ENCODE peak calls at places on chromosomes 13 and 19, in nine cellular contexts. R, O, L, Q, M, J, B, U and Z are unnamed samples.

GRCh38 chr19:7004313-7004931 is 16.8 kb downstream of the MBD3L2B start:
- DNase-seq in Q (no peak), R (no peak), B (no peak), U (peak; percentile 56), M (no peak), L (no peak), J (peak; percentile 22), O (no peak), Z (no peak)

GRCh38 chr19:39237200-39238184 is 7.3 kb downstream of the IFNL3 start:
- DNase-seq in O (peak; percentile 74), M (no peak), U (peak; percentile 33), Q (no peak), L (no peak), R (peak; percentile 93), B (no peak), J (peak; percentile 24), Z (peak; percentile 92)

GRCh38 chr13:69580255-69580654 is 527.4 kb upstream of the ATXN8OS start:
- DNase-seq in Q (no peak), J (no peak), M (no peak), B (no peak), O (no peak), L (no peak), R (no peak), U (no peak), Z (no peak)

GRCh38 chr19:4568884-4569283 is 9.4 kb upstream of the SEMA6B start:
- DNase-seq in M (no peak), L (no peak), R (no peak), U (no peak), J (no peak), O (no peak), B (no peak), Q (no peak), Z (no peak)

GRCh38 chr13:70249332-70250064 is 141.2 kb upstream of the KLHL1 start:
- DNase-seq in U (peak; percentile 55), R (no peak), B (no peak), J (peak; percentile 33), L (no peak), M (no peak), Q (no peak), O (no peak), Z (peak; percentile 26)

GRCh38 chr13:22311734-22312404 is 641.0 kb downstream of the FGF9 start:
- DNase-seq in M (peak; percentile 36), J (no peak), U (no peak), Q (peak; percentile 73), R (no peak), L (peak; percentile 35), B (no peak), O (no peak), Z (no peak)

GRCh38 chr19:8571006-8571411 is 6.2 kb downstream of the MYO1F start:
- DNase-seq in O (peak; percentile 55), U (peak; percentile 69), L (peak; percentile 27), M (no peak), J (no peak), Q (no peak), B (no peak), R (peak; percentile 76), Z (peak; percentile 6)

GRCh38 chr19:342801-343421 is 1.7 kb downstream of the MIER2 start:
- DNase-seq in R (peak; percentile 73), J (peak; percentile 49), M (peak; percentile 65), B (no peak), U (no peak), Q (peak; percentile 79), O (peak; percentile 59), L (peak; percentile 67), Z (peak; percentile 41)

GRCh38 chr13:55160911-55161310 is 1979.8 kb upstream of the PRR20A start:
- DNase-seq in L (no peak), R (no peak), M (no peak), B (no peak), Q (no peak), O (no peak), J (no peak), U (no peak), Z (no peak)

GRCh38 chr13:111324736-111325135 is 4.3 kb downstream of the TEX29 start:
- DNase-seq in O (no peak), L (no peak), J (no peak), U (no peak), Q (no peak), R (no peak), M (no peak), B (no peak), Z (no peak)

GRCh38 chr19:16366056-16366432 is 41.4 kb downstream of the KLF2 start:
- DNase-seq in Q (no peak), O (no peak), L (no peak), U (no peak), R (no peak), B (no peak), M (no peak), J (no peak), Z (no peak)

GRCh38 chr19:49374665-49375434 is 11.2 kb downstream of the DKKL1 start:
- DNase-seq in Q (no peak), M (no peak), B (no peak), L (no peak), U (no peak), R (no peak), O (no peak), J (no peak), Z (no peak)

GRCh38 chr13:91399189-91400093 is 1.0 kb downstream of the GPC5 start:
- DNase-seq in Q (peak; percentile 59), U (no peak), L (no peak), B (no peak), R (no peak), M (no peak), J (no peak), O (no peak), Z (no peak)

GRCh38 chr13:75803175-75803611 is 167.1 kb downstream of the LMO7 start:
- DNase-seq in B (no peak), L (no peak), U (no peak), M (no peak), R (no peak), O (peak; percentile 35), J (no peak), Q (no peak), Z (no peak)

GRCh38 chr19:46661735-46662592 is 982 bp upstream of the DACT3 start:
- DNase-seq in M (peak; percentile 81), O (peak; percentile 86), Q (peak; percentile 92), B (peak; percentile 54), R (peak; percentile 90), U (peak; percentile 93), L (peak; percentile 77), J (peak; percentile 80), Z (peak; percentile 87)

GRCh38 chr19:46659151-46660007 is 1.6 kb downstream of the DACT3 start:
- DNase-seq in J (no peak), Q (peak; percentile 85), M (no peak), U (peak; percentile 54), L (no peak), O (peak; percentile 31), R (peak; percentile 68), B (no peak), Z (no peak)

GRCh38 chr19:46661020-46661731 is at the start of gene DACT3:
- DNase-seq in Q (peak; percentile 100), M (peak; percentile 100), B (peak; percentile 100), J (peak; percentile 99), O (peak; percentile 100), U (peak; percentile 100), L (peak; percentile 100), R (peak; percentile 100), Z (peak; percentile 100)

GRCh38 chr19:46660008-46660517 is 919 bp downstream of the DACT3 start:
- DNase-seq in R (no peak), J (no peak), U (peak; percentile 54), M (no peak), B (no peak), O (no peak), Q (peak; percentile 82), L (peak; percentile 22), Z (no peak)

DNA sequence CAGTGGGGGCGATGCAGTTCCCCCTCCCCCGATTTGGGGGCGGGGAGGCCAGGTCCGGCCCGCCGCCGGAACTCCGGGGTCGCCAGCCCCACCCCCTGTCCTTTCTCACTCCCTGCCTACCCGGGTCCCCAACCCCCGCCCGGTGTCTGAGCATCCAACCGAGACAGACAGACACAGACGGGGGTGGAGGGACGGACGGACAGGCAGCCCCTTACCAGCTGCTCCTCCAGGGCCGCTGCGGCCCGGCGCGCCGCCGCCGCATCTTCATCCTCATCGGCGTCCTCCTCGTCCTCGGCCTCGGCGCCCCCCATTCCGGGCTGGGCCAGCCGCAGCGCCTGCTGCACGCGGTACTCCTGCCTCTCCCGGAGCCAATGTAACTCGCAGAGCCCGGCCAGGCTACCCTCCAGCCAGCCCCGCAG is 372 bp downstream of the DACT3 start:
- DNase-seq in B (no peak), Q (no peak), U (no peak), L (peak; percentile 46), R (no peak), O (no peak), J (no peak), M (no peak), Z (no peak)
- TF ChIP-seq CTCF in B (no peak), Q (no peak), U (no peak), L (no peak), R (no peak), O (no peak), J (no peak), M (no peak), Z (no peak)

GRCh38 chr13:28530729-28531194 is 35.8 kb upstream of the FLT1 start:
- DNase-seq in R (no peak), B (no peak), U (no peak), L (no peak), Q (no peak), O (no peak), J (no peak), M (no peak), Z (no peak)
- TF ChIP-seq CTCF in R (no peak), B (no peak), U (no peak), L (peak; percentile 13), Q (no peak), O (no peak), J (no peak), M (no peak), Z (no peak)

DNA sequence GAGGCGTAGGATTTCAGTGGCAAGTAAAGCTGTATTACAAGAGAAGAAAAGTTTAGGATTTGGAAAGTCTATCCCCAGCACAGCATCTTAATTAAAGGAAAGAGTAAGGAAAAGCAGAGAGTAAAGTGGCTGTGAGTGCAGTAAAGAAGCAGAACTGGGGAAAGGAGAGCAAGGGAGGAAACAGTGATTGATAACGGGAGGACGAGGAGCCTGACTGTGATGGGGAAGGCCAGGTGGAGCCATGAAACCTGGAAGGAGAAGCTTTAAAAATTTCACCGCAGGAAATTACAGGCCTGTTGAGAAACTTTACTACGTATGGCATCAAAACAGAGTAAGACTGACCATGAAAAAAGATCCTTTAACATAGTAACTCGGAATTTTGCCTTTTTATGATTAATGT is 175.6 kb downstream of the SHISA2 start:
- DNase-seq in B (no peak), M (no peak), Q (no peak), R (no peak), U (no peak), L (no peak), O (no peak), J (no peak), Z (no peak)
- TF ChIP-seq CTCF in B (no peak), M (no peak), Q (no peak), R (no peak), U (no peak), L (no peak), O (no peak), J (no peak), Z (no peak)

DNA sequence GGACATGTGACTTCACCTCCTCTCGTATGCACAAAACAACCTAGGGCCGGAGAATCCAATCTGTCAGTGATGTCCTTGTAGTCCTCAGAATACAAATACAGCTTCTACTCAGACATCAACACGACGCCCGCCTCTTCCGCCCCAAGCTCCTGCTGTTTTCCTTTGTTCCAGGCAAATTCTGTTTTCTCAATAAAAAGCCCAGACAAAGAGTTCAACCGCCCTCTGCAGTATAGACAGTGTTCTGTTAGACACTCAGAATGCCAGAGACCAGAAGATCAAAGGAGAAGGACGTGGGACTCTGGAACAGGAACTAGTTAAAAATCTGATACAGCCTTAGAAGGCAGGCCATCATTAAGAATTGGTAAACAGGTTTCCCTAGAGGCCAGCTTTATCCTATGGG is 42.0 kb upstream of the GGACT start:
- DNase-seq in Q (no peak), L (no peak), B (no peak), R (no peak), M (no peak), J (no peak), O (no peak), U (no peak), Z (no peak)
- TF ChIP-seq CTCF in Q (no peak), L (no peak), B (no peak), R (no peak), M (no peak), J (no peak), O (no peak), U (no peak), Z (no peak)